ENCODE peak calls at places on chromosome 21, in nine cellular contexts. One of them, this sample, is unnamed.

GRCh38 chr21:32726742-32727477 is 903 bp downstream of the SYNJ1 start:
- DNase-seq in putamen: peak; percentile 62
- DNase-seq in HCEC 1CT: peak; percentile 58
- DNase-seq in effector memory CD4-positive, alpha-beta T cell: no peak
- DNase-seq in left ventricle myocardium inferior: peak; percentile 18
- DNase-seq in myocyte: peak; percentile 44
- DNase-seq in GM04504: no peak
- DNase-seq in progenitor cell of endocrine pancreas: no peak
- DNase-seq in H54: peak; percentile 49
- DNase-seq in this sample: peak; percentile 52

GRCh38 chr21:42009018-42009830 is 936 bp downstream of the ZBTB21 start:
- DNase-seq in left ventricle myocardium inferior: peak; percentile 43
- DNase-seq in GM04504: peak; percentile 50
- DNase-seq in H54: no peak
- DNase-seq in myocyte: peak; percentile 82
- DNase-seq in putamen: peak; percentile 38
- DNase-seq in HCEC 1CT: peak; percentile 37
- DNase-seq in progenitor cell of endocrine pancreas: peak; percentile 47
- DNase-seq in effector memory CD4-positive, alpha-beta T cell: peak; percentile 16
- DNase-seq in this sample: peak; percentile 33

GRCh38 chr21:38297193-38297592 is 40.4 kb downstream of the KCNJ15 start:
- DNase-seq in effector memory CD4-positive, alpha-beta T cell: no peak
- DNase-seq in putamen: no peak
- DNase-seq in GM04504: peak; percentile 66
- DNase-seq in left ventricle myocardium inferior: no peak
- DNase-seq in myocyte: peak; percentile 95
- DNase-seq in H54: no peak
- DNase-seq in HCEC 1CT: peak; percentile 59
- DNase-seq in progenitor cell of endocrine pancreas: no peak
- DNase-seq in this sample: peak; percentile 35

GRCh38 chr21:46078984-46079356 is 18.9 kb upstream of the COL6A2 start:
- DNase-seq in GM04504: no peak
- DNase-seq in HCEC 1CT: no peak
- DNase-seq in H54: no peak
- DNase-seq in putamen: no peak
- DNase-seq in myocyte: no peak
- DNase-seq in left ventricle myocardium inferior: no peak
- DNase-seq in progenitor cell of endocrine pancreas: no peak
- DNase-seq in effector memory CD4-positive, alpha-beta T cell: no peak
- DNase-seq in this sample: no peak

GRCh38 chr21:41817877-41818855 is 51.3 kb upstream of the RIPK4 start:
- DNase-seq in effector memory CD4-positive, alpha-beta T cell: no peak
- DNase-seq in putamen: no peak
- DNase-seq in H54: no peak
- DNase-seq in left ventricle myocardium inferior: no peak
- DNase-seq in GM04504: no peak
- DNase-seq in myocyte: no peak
- DNase-seq in HCEC 1CT: no peak
- DNase-seq in progenitor cell of endocrine pancreas: no peak
- DNase-seq in this sample: no peak

GRCh38 chr21:36791695-36792451 is 93.0 kb downstream of the SIM2 start:
- DNase-seq in GM04504: no peak
- DNase-seq in HCEC 1CT: no peak
- DNase-seq in myocyte: peak; percentile 40
- DNase-seq in left ventricle myocardium inferior: peak; percentile 25
- DNase-seq in H54: no peak
- DNase-seq in putamen: peak; percentile 45
- DNase-seq in effector memory CD4-positive, alpha-beta T cell: no peak
- DNase-seq in progenitor cell of endocrine pancreas: no peak
- DNase-seq in this sample: peak; percentile 40

GRCh38 chr21:37837381-37837780 is 78.9 kb downstream of the KCNJ6 start:
- DNase-seq in left ventricle myocardium inferior: no peak
- DNase-seq in progenitor cell of endocrine pancreas: no peak
- DNase-seq in putamen: no peak
- DNase-seq in myocyte: no peak
- DNase-seq in HCEC 1CT: no peak
- DNase-seq in effector memory CD4-positive, alpha-beta T cell: no peak
- DNase-seq in H54: no peak
- DNase-seq in GM04504: no peak
- DNase-seq in this sample: no peak

GRCh38 chr21:30072496-30072895 is 94.1 kb downstream of the CLDN17 start:
- DNase-seq in progenitor cell of endocrine pancreas: no peak
- DNase-seq in myocyte: no peak
- DNase-seq in effector memory CD4-positive, alpha-beta T cell: no peak
- DNase-seq in HCEC 1CT: no peak
- DNase-seq in left ventricle myocardium inferior: no peak
- DNase-seq in H54: no peak
- DNase-seq in GM04504: no peak
- DNase-seq in putamen: no peak
- DNase-seq in this sample: peak; percentile 31

GRCh38 chr21:34992736-34993135 is 56.4 kb downstream of the RUNX1 start:
- DNase-seq in HCEC 1CT: no peak
- DNase-seq in progenitor cell of endocrine pancreas: no peak
- DNase-seq in myocyte: no peak
- DNase-seq in putamen: no peak
- DNase-seq in GM04504: no peak
- DNase-seq in effector memory CD4-positive, alpha-beta T cell: no peak
- DNase-seq in left ventricle myocardium inferior: no peak
- DNase-seq in H54: peak; percentile 24
- DNase-seq in this sample: no peak

GRCh38 chr21:36792505-36792967 is 93.6 kb downstream of the SIM2 start:
- DNase-seq in progenitor cell of endocrine pancreas: no peak
- DNase-seq in GM04504: no peak
- DNase-seq in left ventricle myocardium inferior: no peak
- DNase-seq in H54: peak; percentile 65
- DNase-seq in effector memory CD4-positive, alpha-beta T cell: no peak
- DNase-seq in myocyte: peak; percentile 49
- DNase-seq in HCEC 1CT: peak; percentile 16
- DNase-seq in putamen: no peak
- DNase-seq in this sample: peak; percentile 15

GRCh38 chr21:34599534-34600101 is 15.3 kb downstream of the RCAN1 start:
- DNase-seq in HCEC 1CT: no peak
- DNase-seq in progenitor cell of endocrine pancreas: no peak
- DNase-seq in effector memory CD4-positive, alpha-beta T cell: no peak
- DNase-seq in putamen: no peak
- DNase-seq in H54: no peak
- DNase-seq in GM04504: no peak
- DNase-seq in myocyte: no peak
- DNase-seq in left ventricle myocardium inferior: no peak
- DNase-seq in this sample: no peak

GRCh38 chr21:37450385-37451044 is 83.9 kb downstream of the DYRK1A start:
- DNase-seq in GM04504: no peak
- DNase-seq in left ventricle myocardium inferior: no peak
- DNase-seq in HCEC 1CT: peak; percentile 67
- DNase-seq in effector memory CD4-positive, alpha-beta T cell: no peak
- DNase-seq in H54: no peak
- DNase-seq in putamen: no peak
- DNase-seq in progenitor cell of endocrine pancreas: no peak
- DNase-seq in myocyte: no peak
- DNase-seq in this sample: no peak

GRCh38 chr21:46454634-46455390 is 3.9 kb upstream of the DIP2A start:
- DNase-seq in H54: no peak
- DNase-seq in putamen: peak; percentile 91
- DNase-seq in HCEC 1CT: no peak
- DNase-seq in GM04504: no peak
- DNase-seq in myocyte: peak; percentile 13
- DNase-seq in progenitor cell of endocrine pancreas: no peak
- DNase-seq in effector memory CD4-positive, alpha-beta T cell: no peak
- DNase-seq in left ventricle myocardium inferior: no peak
- DNase-seq in this sample: peak; percentile 98

GRCh38 chr21:29219165-29219770 is 79.5 kb upstream of the BACH1 start:
- DNase-seq in GM04504: no peak
- DNase-seq in HCEC 1CT: no peak
- DNase-seq in myocyte: no peak
- DNase-seq in H54: no peak
- DNase-seq in left ventricle myocardium inferior: no peak
- DNase-seq in progenitor cell of endocrine pancreas: no peak
- DNase-seq in effector memory CD4-positive, alpha-beta T cell: no peak
- DNase-seq in putamen: no peak
- DNase-seq in this sample: no peak

GRCh38 chr21:42525228-42525604 is 11.6 kb downstream of the SLC37A1 start:
- DNase-seq in effector memory CD4-positive, alpha-beta T cell: no peak
- DNase-seq in GM04504: no peak
- DNase-seq in H54: no peak
- DNase-seq in progenitor cell of endocrine pancreas: no peak
- DNase-seq in left ventricle myocardium inferior: no peak
- DNase-seq in myocyte: no peak
- DNase-seq in putamen: no peak
- DNase-seq in HCEC 1CT: no peak
- DNase-seq in this sample: no peak

GRCh38 chr21:45358261-45358670 is 46.7 kb upstream of the COL18A1 start:
- DNase-seq in left ventricle myocardium inferior: no peak
- DNase-seq in GM04504: no peak
- DNase-seq in progenitor cell of endocrine pancreas: no peak
- DNase-seq in HCEC 1CT: no peak
- DNase-seq in myocyte: no peak
- DNase-seq in effector memory CD4-positive, alpha-beta T cell: no peak
- DNase-seq in H54: no peak
- DNase-seq in putamen: no peak
- DNase-seq in this sample: no peak

GRCh38 chr21:40453183-40453582 is 393.8 kb downstream of the DSCAM start:
- DNase-seq in myocyte: no peak
- DNase-seq in GM04504: no peak
- DNase-seq in H54: no peak
- DNase-seq in effector memory CD4-positive, alpha-beta T cell: no peak
- DNase-seq in progenitor cell of endocrine pancreas: no peak
- DNase-seq in left ventricle myocardium inferior: no peak
- DNase-seq in HCEC 1CT: no peak
- DNase-seq in putamen: no peak
- DNase-seq in this sample: no peak

GRCh38 chr21:28761709-28762356 is 230.8 kb downstream of the LTN1 start:
- DNase-seq in GM04504: no peak
- DNase-seq in effector memory CD4-positive, alpha-beta T cell: no peak
- DNase-seq in left ventricle myocardium inferior: no peak
- DNase-seq in H54: no peak
- DNase-seq in putamen: no peak
- DNase-seq in myocyte: peak; percentile 26
- DNase-seq in HCEC 1CT: no peak
- DNase-seq in progenitor cell of endocrine pancreas: no peak
- DNase-seq in this sample: no peak

GRCh38 chr21:42666023-42666747 is 12.8 kb downstream of the PDE9A start:
- DNase-seq in myocyte: no peak
- DNase-seq in left ventricle myocardium inferior: no peak
- DNase-seq in HCEC 1CT: no peak
- DNase-seq in putamen: no peak
- DNase-seq in GM04504: no peak
- DNase-seq in progenitor cell of endocrine pancreas: no peak
- DNase-seq in effector memory CD4-positive, alpha-beta T cell: peak; percentile 6
- DNase-seq in H54: no peak
- DNase-seq in this sample: no peak

GRCh38 chr21:27067226-27067625 is 100.3 kb upstream of the ADAMTS5 start:
- DNase-seq in GM04504: no peak
- DNase-seq in effector memory CD4-positive, alpha-beta T cell: no peak
- DNase-seq in HCEC 1CT: no peak
- DNase-seq in putamen: no peak
- DNase-seq in H54: no peak
- DNase-seq in progenitor cell of endocrine pancreas: no peak
- DNase-seq in myocyte: peak; percentile 18
- DNase-seq in left ventricle myocardium inferior: no peak
- DNase-seq in this sample: no peak

GRCh38 chr21:34996304-34997081 is 52.6 kb downstream of the RUNX1 start:
- DNase-seq in myocyte: no peak
- DNase-seq in progenitor cell of endocrine pancreas: no peak
- DNase-seq in HCEC 1CT: peak; percentile 68
- DNase-seq in GM04504: no peak
- DNase-seq in left ventricle myocardium inferior: no peak
- DNase-seq in H54: no peak
- DNase-seq in effector memory CD4-positive, alpha-beta T cell: no peak
- DNase-seq in putamen: no peak
- DNase-seq in this sample: no peak

GRCh38 chr21:35624896-35625295 is 435.4 kb downstream of the SETD4 start:
- DNase-seq in putamen: no peak
- DNase-seq in HCEC 1CT: no peak
- DNase-seq in H54: no peak
- DNase-seq in left ventricle myocardium inferior: no peak
- DNase-seq in GM04504: no peak
- DNase-seq in effector memory CD4-positive, alpha-beta T cell: no peak
- DNase-seq in myocyte: no peak
- DNase-seq in progenitor cell of endocrine pancreas: no peak
- DNase-seq in this sample: no peak

GRCh38 chr21:46188226-46189212 is 4.3 kb upstream of the SPATC1L start:
- DNase-seq in H54: peak; percentile 33
- DNase-seq in myocyte: peak; percentile 85
- DNase-seq in progenitor cell of endocrine pancreas: no peak
- DNase-seq in effector memory CD4-positive, alpha-beta T cell: no peak
- DNase-seq in HCEC 1CT: peak; percentile 35
- DNase-seq in left ventricle myocardium inferior: peak; percentile 58
- DNase-seq in putamen: peak; percentile 86
- DNase-seq in GM04504: peak; percentile 43
- DNase-seq in this sample: peak; percentile 92

GRCh38 chr21:41167348-41168342 is at the start of gene BACE2:
- DNase-seq in effector memory CD4-positive, alpha-beta T cell: no peak
- DNase-seq in GM04504: peak; percentile 42
- DNase-seq in HCEC 1CT: no peak
- DNase-seq in putamen: peak; percentile 53
- DNase-seq in myocyte: peak; percentile 71
- DNase-seq in H54: peak; percentile 80
- DNase-seq in progenitor cell of endocrine pancreas: peak; percentile 68
- DNase-seq in left ventricle myocardium inferior: peak; percentile 85
- DNase-seq in this sample: peak; percentile 63

GRCh38 chr21:35529141-35529863 is 480.2 kb upstream of the RUNX1 start:
- DNase-seq in putamen: no peak
- DNase-seq in GM04504: no peak
- DNase-seq in left ventricle myocardium inferior: no peak
- DNase-seq in myocyte: no peak
- DNase-seq in H54: no peak
- DNase-seq in effector memory CD4-positive, alpha-beta T cell: no peak
- DNase-seq in progenitor cell of endocrine pancreas: no peak
- DNase-seq in HCEC 1CT: peak; percentile 30
- DNase-seq in this sample: peak; percentile 19

GRCh38 chr21:29873908-29874307 is 65.9 kb downstream of the GRIK1 start:
- DNase-seq in HCEC 1CT: no peak
- DNase-seq in GM04504: no peak
- DNase-seq in left ventricle myocardium inferior: no peak
- DNase-seq in myocyte: no peak
- DNase-seq in progenitor cell of endocrine pancreas: no peak
- DNase-seq in H54: no peak
- DNase-seq in putamen: no peak
- DNase-seq in effector memory CD4-positive, alpha-beta T cell: no peak
- DNase-seq in this sample: no peak